ENCODE peak calls at places on chromosome 22, in seven cellular contexts. D is sigmoid colon, P is suprapubic skin, U is K562, O is spleen, C is H1, Y is esophagus muscularis mucosa. B is an unnamed sample.

GRCh38 chr22:29739346-29739875 is 19.6 kb downstream of the CABP7 start:
- DNase-seq in D (no peak), P (no peak), U (no peak), O (no peak), C (no peak), Y (no peak), B (no peak)

GRCh38 chr22:43945632-43946390 is 9.4 kb upstream of the SAMM50 start:
- DNase-seq in D (no peak), P (no peak), U (peak), O (peak), C (no peak), Y (no peak), B (peak)

GRCh38 chr22:43439368-43440102 is 27.7 kb downstream of the MPPED1 start:
- DNase-seq in D (no peak), P (peak), U (no peak), O (peak), C (no peak), Y (no peak), B (no peak)

GRCh38 chr22:30007361-30007760 is 72.9 kb upstream of the HORMAD2 start:
- DNase-seq in D (no peak), P (no peak), U (no peak), O (no peak), C (no peak), Y (no peak), B (no peak)

GRCh38 chr22:23418159-23418788 is 161.8 kb downstream of the IGLL1 start:
- DNase-seq in D (no peak), P (peak), U (no peak), O (no peak), C (no peak), Y (no peak), B (no peak)

GRCh38 chr22:24423519-24424000 is 3.8 kb upstream of the ADORA2A start:
- DNase-seq in D (peak), P (no peak), U (peak), O (peak), C (no peak), Y (no peak), B (peak)

GRCh38 chr22:23833911-23834317 is 4.9 kb downstream of the DERL3 start:
- DNase-seq in D (peak), P (peak), U (no peak), O (peak), C (no peak), Y (no peak), B (no peak)

GRCh38 chr22:33781396-33781795 is 138.9 kb downstream of the LARGE1 start:
- DNase-seq in D (no peak), P (no peak), U (no peak), O (no peak), C (no peak), Y (no peak), B (no peak)

GRCh38 chr22:49444781-49445180 is 382.9 kb downstream of the BRD1 start:
- DNase-seq in D (no peak), P (peak), U (no peak), O (no peak), C (no peak), Y (no peak), B (no peak)

GRCh38 chr22:43843783-43844530 is 18.4 kb downstream of the SULT4A1 start:
- DNase-seq in D (no peak), P (no peak), U (no peak), O (peak), C (no peak), Y (no peak), B (no peak)

GRCh38 chr22:44428941-44429615 is 69.0 kb downstream of the RTL6 start:
- DNase-seq in D (peak), P (no peak), U (no peak), O (peak), C (no peak), Y (no peak), B (no peak)

GRCh38 chr22:26894362-26894761 is 237.0 kb downstream of the MIAT start:
- DNase-seq in D (no peak), P (no peak), U (no peak), O (no peak), C (no peak), Y (no peak), B (no peak)
- H3K27ac ChIP-seq in D (peak), P (peak), U (no peak), O (no peak), C (no peak), Y (peak), B (no peak)

GRCh38 chr22:41075946-41076345 is 16.4 kb upstream of the EP300 start:
- DNase-seq in D (no peak), P (peak), U (no peak), O (no peak), C (no peak), Y (no peak), B (no peak)

GRCh38 chr22:41074941-41075710 is 17.3 kb upstream of the EP300 start:
- DNase-seq in D (no peak), P (no peak), U (no peak), O (no peak), C (no peak), Y (no peak), B (no peak)

GRCh38 chr22:41076857-41077256 is 15.5 kb upstream of the EP300 start:
- DNase-seq in D (no peak), P (no peak), U (no peak), O (no peak), C (no peak), Y (no peak), B (no peak)

GRCh38 chr22:41074466-41074865 is 17.9 kb upstream of the EP300 start:
- DNase-seq in D (no peak), P (no peak), U (no peak), O (no peak), C (no peak), Y (no peak), B (no peak)

GRCh38 chr22:41074061-41074460 is 18.3 kb upstream of the EP300 start:
- DNase-seq in D (no peak), P (no peak), U (no peak), O (no peak), C (no peak), Y (no peak), B (no peak)
- H3K4me3 ChIP-seq in D (no peak), P (no peak), U (no peak), O (no peak), C (no peak), Y (no peak), B (no peak)

DNA sequence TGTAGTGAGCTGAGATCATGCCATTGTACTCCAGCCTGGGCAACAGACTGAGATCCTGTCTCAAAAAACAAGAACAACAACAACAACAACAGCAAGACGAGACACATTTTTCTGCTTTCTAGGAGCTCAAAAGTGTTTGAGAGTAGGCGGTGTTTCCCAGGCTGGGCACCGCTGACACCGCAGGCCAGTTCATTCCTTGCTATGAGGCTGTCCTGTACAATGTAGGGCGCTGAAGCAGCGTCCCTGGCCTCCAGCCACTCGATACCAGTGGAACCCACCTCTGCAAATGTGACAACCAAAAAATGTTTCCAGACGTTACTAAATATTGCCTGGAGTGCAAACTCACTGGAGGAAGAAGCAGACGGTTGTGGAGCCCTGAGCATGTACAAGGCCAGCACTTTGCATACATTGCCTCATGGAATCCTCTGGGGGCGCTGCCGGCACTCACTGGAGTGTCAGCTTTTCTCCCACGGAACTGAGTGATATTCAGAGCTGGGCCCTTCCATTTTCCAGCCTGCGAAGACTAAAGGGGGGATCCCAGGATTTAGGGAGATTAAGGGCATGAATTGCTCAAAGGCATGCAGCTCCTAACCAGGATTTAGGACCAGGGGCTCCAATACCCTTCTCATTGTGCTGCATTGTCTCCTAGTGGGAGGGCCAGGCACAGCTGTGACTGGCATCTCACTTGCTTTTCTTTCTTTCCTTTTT is 5.8 kb upstream of the MIEF1 start:
- DNase-seq in D (peak), P (no peak), U (peak), O (peak), C (no peak), Y (no peak), B (peak)
- TF ChIP-seq POLR2AphosphoS5 in D (no peak), P (no peak), U (no peak), O (no peak), C (no peak), Y (peak), B (no peak)

DNA sequence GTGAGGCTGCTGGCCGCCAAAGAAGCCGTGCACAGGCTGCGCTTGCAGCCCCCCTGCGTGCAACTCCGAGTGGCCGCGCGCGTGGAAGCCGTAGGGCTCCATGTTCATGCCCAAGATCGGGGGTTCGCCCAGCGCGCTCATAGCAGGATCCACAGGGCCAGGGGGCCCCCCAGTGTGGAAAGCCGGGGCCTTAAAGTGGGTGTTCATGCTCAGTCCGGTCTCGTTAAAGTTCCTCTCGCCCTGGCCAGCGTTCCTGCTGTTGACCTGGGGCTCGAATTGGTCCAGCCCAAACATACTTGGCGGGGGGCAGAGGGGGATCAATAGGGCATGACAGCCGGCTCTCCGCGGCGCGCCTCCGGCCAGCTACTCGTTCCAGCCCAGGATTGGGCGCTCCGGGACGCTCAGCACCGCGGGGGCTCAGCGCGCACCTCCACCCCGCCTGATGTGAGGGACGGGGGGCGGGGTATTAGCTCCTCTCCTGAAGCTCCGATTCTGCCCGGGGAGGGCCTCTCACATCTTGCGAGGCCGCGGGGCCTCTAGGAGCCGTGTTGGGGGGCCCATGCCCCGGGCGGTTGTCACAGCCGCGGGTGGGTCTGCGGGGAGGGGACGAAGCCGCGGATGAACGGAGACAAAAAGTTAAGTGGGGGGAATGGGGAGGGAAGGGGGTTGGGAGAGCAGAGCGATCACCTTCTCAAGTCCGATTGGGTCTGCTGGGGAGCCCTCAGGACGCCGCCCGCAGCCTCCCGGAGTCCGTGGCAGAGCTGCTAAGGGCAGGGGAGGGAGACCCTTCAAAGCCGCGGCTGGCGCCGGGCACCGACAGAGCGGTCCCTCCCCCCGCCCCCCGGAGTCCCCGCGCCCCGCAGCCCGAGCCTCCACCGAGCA is 1.1 kb downstream of the MN1 start:
- DNase-seq in D (no peak), P (no peak), U (no peak), O (no peak), C (no peak), Y (no peak), B (no peak)
- H3K27ac ChIP-seq in D (peak), P (peak), U (no peak), O (no peak), C (no peak), Y (peak), B (peak)

GRCh38 chr22:45865561-45866397 is 111.2 kb downstream of the WNT7B start:
- DNase-seq in D (peak), P (no peak), U (no peak), O (no peak), C (no peak), Y (peak), B (no peak)
- H3K4me3 ChIP-seq in D (no peak), P (peak), U (no peak), O (no peak), C (peak), Y (no peak), B (no peak)

GRCh38 chr22:26439559-26439958 is 10.5 kb downstream of the ASPHD2 start:
- DNase-seq in D (no peak), P (no peak), U (no peak), O (no peak), C (no peak), Y (no peak), B (no peak)

GRCh38 chr22:26433805-26434204 is 4.7 kb downstream of the ASPHD2 start:
- DNase-seq in D (no peak), P (no peak), U (no peak), O (no peak), C (no peak), Y (no peak), B (no peak)

GRCh38 chr22:26435327-26436093 is 6.5 kb downstream of the ASPHD2 start:
- DNase-seq in D (no peak), P (no peak), U (no peak), O (no peak), C (no peak), Y (no peak), B (no peak)

GRCh38 chr22:26438006-26438405 is 8.9 kb downstream of the ASPHD2 start:
- DNase-seq in D (no peak), P (no peak), U (no peak), O (no peak), C (no peak), Y (no peak), B (no peak)

DNA sequence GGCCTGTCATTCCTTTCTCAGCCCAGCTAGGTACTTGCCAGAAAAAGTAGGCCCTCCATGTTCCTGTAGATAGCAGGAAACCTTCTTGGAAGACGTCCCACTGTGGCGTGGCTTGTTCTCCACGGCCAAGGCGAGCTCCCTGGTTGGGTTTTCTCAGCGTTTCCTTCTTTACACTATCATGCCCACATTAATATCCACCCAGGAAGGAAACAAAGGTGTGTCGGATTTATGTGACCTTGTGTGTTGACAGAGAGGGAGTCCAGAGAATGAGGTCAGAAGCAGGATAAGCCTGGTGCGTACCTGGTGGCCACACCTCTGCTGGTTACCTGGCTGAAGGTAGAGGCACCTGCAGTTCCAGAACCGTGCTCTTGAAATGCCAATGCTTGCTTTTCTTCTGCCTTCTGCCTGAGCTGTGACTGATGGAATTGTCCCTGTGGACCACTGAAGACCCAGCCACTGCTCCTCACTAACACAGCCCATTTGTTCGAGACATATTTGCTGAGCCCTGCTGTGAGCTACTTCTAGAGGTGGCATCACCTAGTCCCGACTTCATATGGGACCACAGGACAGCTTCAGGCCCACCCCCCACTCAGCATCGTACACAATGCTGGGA is 7.9 kb downstream of the ASPHD2 start:
- DNase-seq in D (no peak), P (no peak), U (no peak), O (no peak), C (no peak), Y (no peak), B (peak)
- TF ChIP-seq POLR2AphosphoS5 in D (no peak), P (no peak), U (no peak), O (no peak), C (no peak), Y (no peak), B (peak)

GRCh38 chr22:19879996-19880785 is 25.5 kb upstream of the GNB1L start:
- DNase-seq in D (peak), P (peak), U (no peak), O (peak), C (no peak), Y (no peak), B (no peak)
- H3K27ac ChIP-seq in D (peak), P (peak), U (no peak), O (no peak), C (peak), Y (no peak), B (no peak)

GRCh38 chr22:42189761-42190160 is 59.2 kb upstream of the CYP2D6 start:
- DNase-seq in D (no peak), P (no peak), U (no peak), O (no peak), C (no peak), Y (no peak), B (no peak)

GRCh38 chr22:42187646-42188045 is 57.0 kb upstream of the CYP2D6 start:
- DNase-seq in D (no peak), P (no peak), U (no peak), O (no peak), C (no peak), Y (no peak), B (no peak)

GRCh38 chr22:42188808-42189447 is 58.3 kb upstream of the CYP2D6 start:
- DNase-seq in D (no peak), P (no peak), U (no peak), O (no peak), C (no peak), Y (no peak), B (peak)

GRCh38 chr22:42184852-42185251 is 54.2 kb upstream of the CYP2D6 start:
- DNase-seq in D (no peak), P (no peak), U (no peak), O (no peak), C (no peak), Y (no peak), B (no peak)

DNA sequence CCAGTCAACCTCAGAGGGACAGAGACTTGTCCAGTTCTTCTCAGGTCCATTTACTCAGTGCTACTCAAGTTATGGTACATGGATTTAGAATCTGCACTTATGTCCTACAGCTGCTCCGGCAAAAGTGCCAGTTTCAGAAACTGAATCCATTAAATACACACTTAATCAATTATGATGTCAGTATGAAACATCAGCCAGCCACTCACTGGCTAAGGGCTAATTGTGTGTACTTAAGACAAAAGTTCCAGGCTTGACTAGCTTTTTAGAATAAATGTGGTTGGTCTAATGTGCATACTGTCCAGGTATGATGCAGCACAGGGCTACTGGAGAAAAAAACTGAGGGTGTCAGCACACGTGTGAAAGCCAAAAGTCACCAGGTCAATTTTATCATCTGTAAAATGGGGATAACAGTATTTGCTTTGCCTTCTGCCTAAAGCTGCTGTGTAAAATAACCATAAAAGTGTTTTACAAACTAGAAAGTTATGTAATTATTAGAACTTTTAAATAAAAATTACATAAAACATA is 55.4 kb upstream of the CYP2D6 start:
- DNase-seq in D (no peak), P (no peak), U (no peak), O (no peak), C (no peak), Y (no peak), B (no peak)
- H3K4me3 ChIP-seq in D (no peak), P (no peak), U (no peak), O (no peak), C (no peak), Y (no peak), B (no peak)